ENCODE peak calls at places on chromosomes 3 and 15, in ten cellular contexts. W is cardiac septum; N is stimulated activated CD8-positive, alpha-beta memory T cell treated with anti-CD3 and anti-CD28 coated beads, Interleukin-15, amount 100 ng/mL, for 24 hours; B is KBM-7; G is RPMI7951; T is NCI-H1417 treated with DMSO at 0.1 percent for 48 hours; S is cardiac muscle cell; R is T-helper 2 cell; Y is NCI-H526 treated with DMSO at 0.1 percent for 48 hours; C is esophagus squamous epithelium. Q is an unnamed sample.

GRCh38 chr3:29100292-29100691 is 180.6 kb upstream of the RBMS3 start:
- DNase-seq in Y (no peak), G (no peak), S (no peak), W (no peak), C (no peak), T (no peak), B (no peak), R (no peak), N (no peak), Q (no peak)

GRCh38 chr3:18389108-18389733 is 35.9 kb downstream of the SATB1 start:
- DNase-seq in Y (peak), R (no peak), S (peak), G (peak), N (no peak), C (no peak), T (peak), B (peak), W (no peak), Q (no peak)

GRCh38 chr3:133934073-133934970 is 38.6 kb upstream of the RAB6B start:
- DNase-seq in N (no peak), G (no peak), W (peak), B (no peak), R (no peak), C (no peak), S (no peak), Y (no peak), T (no peak), Q (no peak)

GRCh38 chr15:98684441-98684840 is 36.1 kb downstream of the IGF1R start:
- DNase-seq in S (no peak), W (no peak), R (no peak), C (no peak), G (peak), B (peak), Y (no peak), N (no peak), T (no peak), Q (no peak)

GRCh38 chr15:49934487-49934886 is 184.5 kb downstream of the ATP8B4 start:
- DNase-seq in N (no peak), S (peak), C (no peak), Y (no peak), B (no peak), T (no peak), W (no peak), G (no peak), R (no peak), Q (no peak)

GRCh38 chr3:151082880-151083838 is 2.3 kb upstream of the MED12L start:
- DNase-seq in G (no peak), Y (no peak), N (no peak), S (no peak), B (no peak), R (no peak), T (no peak), C (no peak), W (no peak), Q (no peak)

GRCh38 chr3:160023476-160023875 is 34.8 kb downstream of the IL12A start:
- DNase-seq in R (no peak), B (no peak), N (no peak), W (no peak), Y (no peak), C (no peak), G (peak), S (no peak), T (no peak), Q (no peak)

GRCh38 chr3:172148702-172149565 is 109.6 kb downstream of the FNDC3B start:
- DNase-seq in S (peak), Y (no peak), C (no peak), W (no peak), G (no peak), T (no peak), R (no peak), B (no peak), N (no peak), Q (no peak)

GRCh38 chr3:37599186-37599585 is 262.5 kb upstream of the CTDSPL start:
- DNase-seq in Y (no peak), G (no peak), N (no peak), T (no peak), R (no peak), S (no peak), W (no peak), B (no peak), C (no peak), Q (no peak)

GRCh38 chr15:85542895-85543331 is 162.5 kb downstream of the AKAP13 start:
- DNase-seq in C (no peak), W (no peak), B (no peak), S (no peak), N (no peak), T (peak), R (no peak), Y (no peak), G (no peak), Q (no peak)

GRCh38 chr3:192899540-192899982 is 18.1 kb downstream of the MB21D2 start:
- DNase-seq in W (no peak), Y (no peak), N (no peak), R (no peak), S (no peak), T (no peak), G (peak), B (peak), C (no peak), Q (no peak)

GRCh38 chr3:185527364-185527763 is 25.0 kb downstream of the LIPH start:
- DNase-seq in T (no peak), G (no peak), R (no peak), Y (no peak), S (no peak), C (no peak), B (no peak), W (no peak), N (no peak), Q (no peak)

GRCh38 chr15:58380280-58380945 is 51.4 kb upstream of the LIPC start:
- DNase-seq in C (no peak), N (no peak), G (no peak), T (no peak), Y (no peak), R (no peak), B (peak), S (no peak), W (no peak), Q (no peak)

GRCh38 chr3:174270841-174271240 is 588.3 kb upstream of the NAALADL2 start:
- DNase-seq in S (no peak), N (no peak), B (no peak), W (no peak), R (no peak), G (no peak), Y (no peak), C (no peak), T (no peak), Q (no peak)

GRCh38 chr3:105866656-105867653 is 1.9 kb downstream of the CBLB start:
- DNase-seq in Y (no peak), S (no peak), N (no peak), R (no peak), C (no peak), W (no peak), T (no peak), G (peak), B (peak), Q (no peak)

GRCh38 chr15:71116366-71116765 is 1.1 kb downstream of the THSD4 start:
- DNase-seq in S (no peak), W (no peak), G (no peak), Y (no peak), T (no peak), B (no peak), R (no peak), N (no peak), C (no peak), Q (no peak)

GRCh38 chr3:135034291-135034768 is 239.3 kb downstream of the EPHB1 start:
- DNase-seq in S (no peak), R (no peak), C (no peak), Y (peak), T (peak), N (no peak), G (no peak), W (no peak), B (no peak), Q (no peak)

GRCh38 chr15:68228143-68228970 is 1.2 kb downstream of the CLN6 start:
- DNase-seq in Y (no peak), N (no peak), B (peak), T (no peak), S (no peak), G (no peak), R (no peak), W (no peak), C (no peak), Q (peak)

GRCh38 chr15:33852570-33852969 is 115.7 kb upstream of the CHRM5 start:
- DNase-seq in T (no peak), C (no peak), G (peak), Y (no peak), B (no peak), N (no peak), R (no peak), W (no peak), S (no peak), Q (peak)

GRCh38 chr3:128083396-128083795 is 31.2 kb downstream of the SEC61A1 start:
- DNase-seq in S (peak), Y (no peak), B (no peak), W (no peak), C (no peak), R (no peak), N (no peak), T (no peak), G (no peak), Q (no peak)

GRCh38 chr3:122247825-122248185 is 64.3 kb downstream of the CASR start:
- DNase-seq in T (no peak), Y (no peak), N (no peak), G (peak), S (no peak), B (no peak), R (no peak), C (no peak), W (no peak), Q (no peak)

GRCh38 chr3:169998668-169999131 is 32.1 kb downstream of the SEC62 start:
- DNase-seq in C (no peak), N (no peak), Y (no peak), G (peak), S (no peak), R (no peak), W (no peak), B (no peak), T (no peak), Q (no peak)

GRCh38 chr3:146313411-146314111 is 62.7 kb upstream of the PLSCR4 start:
- DNase-seq in G (peak), N (no peak), C (no peak), S (no peak), W (no peak), Y (no peak), R (no peak), T (no peak), B (no peak), Q (no peak)

GRCh38 chr3:175679582-175679981 is 820.4 kb downstream of the NAALADL2 start:
- DNase-seq in N (no peak), C (no peak), R (no peak), S (no peak), B (no peak), T (no peak), Y (no peak), W (no peak), G (no peak), Q (no peak)

GRCh38 chr3:127997961-127998360 is 54.3 kb upstream of the SEC61A1 start:
- DNase-seq in Y (no peak), S (no peak), W (no peak), N (no peak), R (no peak), T (no peak), G (no peak), B (no peak), C (no peak), Q (no peak)